ENCODE peak calls at places on chromosomes 3 and 15, in four cellular contexts. A, Q, Y and W are unnamed samples.

GRCh38 chr15:42549052-42549491 is 434 bp downstream of the HAUS2 start:
- DNase-seq in A (no peak), Q (no peak), Y (no peak), W (no peak)

GRCh38 chr3:114223146-114223545 is 14.2 kb downstream of the ZNF80 start:
- DNase-seq in A (no peak), Q (no peak), Y (no peak), W (no peak)

GRCh38 chr3:39096775-39097174 is 10.7 kb downstream of the GORASP1 start:
- DNase-seq in A (no peak), Q (no peak), Y (no peak), W (no peak)

GRCh38 chr3:50174947-50175524 is 16.4 kb upstream of the GNAT1 start:
- DNase-seq in A (no peak), Q (no peak), Y (peak), W (no peak)

GRCh38 chr3:12758025-12758830 is 831 bp downstream of the TMEM40 start:
- DNase-seq in A (peak), Q (no peak), Y (no peak), W (peak)

GRCh38 chr3:11733914-11734313 is 90.2 kb upstream of the VGLL4 start:
- DNase-seq in A (no peak), Q (no peak), Y (no peak), W (no peak)

GRCh38 chr15:85878866-85879265 is 84.1 kb upstream of the KLHL25 start:
- DNase-seq in A (no peak), Q (no peak), Y (no peak), W (no peak)

GRCh38 chr15:85312925-85313324 is 67.5 kb upstream of the AKAP13 start:
- DNase-seq in A (no peak), Q (no peak), Y (no peak), W (no peak)